ENCODE peak calls at places on chromosome 5, in five cellular contexts. S, X, G, P and K are unnamed samples.

GRCh38 chr5:117794847-117795246 is 1193.5 kb downstream of the DTWD2 start:
- DNase-seq in S (no peak), X (no peak), G (no peak), P (no peak), K (no peak)

GRCh38 chr5:94705427-94705826 is 87.0 kb downstream of the SLF1 start:
- DNase-seq in S (no peak), X (no peak), G (no peak), P (no peak), K (no peak)

GRCh38 chr5:113378960-113379541 is 55.7 kb downstream of the TSSK1B start:
- DNase-seq in S (peak; percentile 70), X (no peak), G (peak; percentile 86), P (peak; percentile 69), K (peak; percentile 60)

GRCh38 chr5:58274199-58274598 is 185.7 kb downstream of the PLK2 start:
- DNase-seq in S (no peak), X (no peak), G (no peak), P (no peak), K (no peak)

GRCh38 chr5:179732918-179733763 is 519 bp downstream of the MAML1 start:
- DNase-seq in S (peak; percentile 26), X (peak; percentile 69), G (peak; percentile 58), P (peak; percentile 6), K (peak; percentile 24)

GRCh38 chr5:53378590-53379247 is 101.7 kb upstream of the FST start:
- DNase-seq in S (no peak), X (no peak), G (no peak), P (no peak), K (no peak)

GRCh38 chr5:164013077-164013670 is 507.8 kb downstream of the MAT2B start:
- DNase-seq in S (peak; percentile 76), X (no peak), G (peak; percentile 89), P (peak; percentile 64), K (peak; percentile 24)

GRCh38 chr5:66701244-66701643 is 105.1 kb downstream of the MAST4 start:
- DNase-seq in S (peak; percentile 84), X (no peak), G (no peak), P (no peak), K (peak; percentile 32)

GRCh38 chr5:79070002-79070567 is 518 bp downstream of the BHMT2 start:
- DNase-seq in S (no peak), X (no peak), G (peak; percentile 30), P (no peak), K (no peak)

GRCh38 chr5:162683280-162683679 is 615.7 kb downstream of the GABRG2 start:
- DNase-seq in S (no peak), X (no peak), G (no peak), P (no peak), K (no peak)

GRCh38 chr5:16065810-16066209 is 113.8 kb downstream of the MARCHF11 start:
- DNase-seq in S (no peak), X (no peak), G (no peak), P (no peak), K (no peak)

GRCh38 chr5:136128416-136128935 is 4.2 kb upstream of the SMAD5 start:
- DNase-seq in S (no peak), X (no peak), G (no peak), P (peak; percentile 46), K (no peak)

GRCh38 chr5:98163796-98164493 is 609.5 kb upstream of the RGMB start:
- DNase-seq in S (no peak), X (no peak), G (no peak), P (no peak), K (no peak)

GRCh38 chr5:134101686-134102439 is 12.6 kb upstream of the TCF7 start:
- DNase-seq in S (peak; percentile 62), X (peak; percentile 82), G (peak; percentile 83), P (peak; percentile 74), K (peak; percentile 78)

GRCh38 chr5:139914218-139914807 is 118.7 kb downstream of the PSD2 start:
- DNase-seq in S (no peak), X (no peak), G (no peak), P (no peak), K (no peak)

GRCh38 chr5:178277866-178278265 is 45.3 kb upstream of the PHYKPL start:
- DNase-seq in S (no peak), X (no peak), G (no peak), P (no peak), K (no peak)

GRCh38 chr5:91206734-91207133 is 176.4 kb downstream of the ARRDC3 start:
- DNase-seq in S (no peak), X (no peak), G (no peak), P (no peak), K (no peak)

GRCh38 chr5:129419292-129419691 is 40.8 kb upstream of the ADAMTS19 start:
- DNase-seq in S (no peak), X (no peak), G (no peak), P (no peak), K (no peak)
- TF ChIP-seq CTCF in S (no peak), X (no peak), G (no peak), P (no peak), K (no peak)

DNA sequence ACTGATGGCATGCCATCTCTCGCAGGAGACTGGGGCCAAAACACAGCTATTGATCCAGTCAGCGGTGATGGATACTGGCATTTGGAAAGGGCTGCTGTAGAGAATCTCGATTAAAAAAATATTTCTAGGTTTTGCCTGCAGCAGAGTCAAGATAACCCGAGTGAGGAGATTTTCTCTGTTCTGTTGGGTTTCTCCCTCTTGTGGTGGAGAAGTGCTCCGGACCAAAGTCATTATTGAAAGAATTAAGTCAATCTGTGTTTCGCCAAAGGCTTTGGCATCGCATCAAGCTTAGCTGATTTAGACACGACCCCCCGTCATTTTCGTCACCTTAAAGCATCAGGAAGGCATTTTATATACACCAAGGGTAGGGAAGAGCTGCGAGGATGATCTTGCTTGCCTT is 97.2 kb upstream of the IRX2 start:
- DNase-seq in S (no peak), X (no peak), G (peak; percentile 62), P (no peak), K (no peak)
- TF ChIP-seq CTCF in S (peak; percentile 17), X (no peak), G (peak; percentile 35), P (peak; percentile 33), K (no peak)

DNA sequence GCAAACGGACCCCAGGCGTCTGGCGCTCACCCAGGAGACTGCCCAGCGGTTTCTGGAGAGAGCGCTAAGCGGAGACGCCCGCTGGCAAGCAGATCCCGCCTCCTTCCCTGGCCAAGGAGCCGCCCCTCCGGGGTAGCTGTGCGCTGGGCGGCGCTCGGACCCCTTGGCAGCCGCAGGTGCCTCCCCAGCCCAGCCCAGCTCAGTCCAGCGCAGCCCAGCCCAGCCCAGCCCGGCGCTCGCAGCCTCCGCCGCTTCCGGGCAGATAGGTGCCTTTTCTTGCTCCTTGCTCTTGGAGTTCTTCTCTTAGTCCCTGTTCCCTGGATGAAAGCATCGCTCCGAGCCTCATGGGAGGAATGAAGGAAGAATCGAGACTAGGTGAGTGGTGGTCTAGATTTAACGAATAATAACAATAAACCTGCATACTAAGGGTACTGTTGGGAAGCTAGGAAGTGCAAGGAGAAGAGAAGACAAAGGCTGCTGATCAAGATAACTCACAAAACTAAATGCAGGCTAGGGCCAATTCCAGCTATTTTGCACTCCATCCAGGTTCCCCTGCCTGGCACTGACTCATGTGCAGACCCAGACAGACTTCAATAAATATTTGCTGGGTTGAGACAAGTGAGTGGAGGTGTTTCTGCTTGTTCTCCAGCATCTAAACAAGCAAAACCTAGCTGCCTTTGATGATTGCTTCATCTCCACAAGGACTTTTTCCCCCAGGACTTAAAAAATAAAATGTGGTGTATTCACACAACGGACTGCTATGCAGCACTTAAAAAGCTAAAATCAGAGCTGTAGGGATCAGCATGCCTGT is at the start of gene STK32A:
- DNase-seq in S (peak; percentile 32), X (peak; percentile 92), G (peak; percentile 93), P (peak; percentile 89), K (no peak)
- TF ChIP-seq CTCF in S (no peak), X (no peak), G (peak; percentile 69), P (peak; percentile 63), K (no peak)

GRCh38 chr5:149684371-149684770 is 45.7 kb upstream of the PPARGC1B start:
- DNase-seq in S (no peak), X (no peak), G (no peak), P (no peak), K (no peak)

GRCh38 chr5:149681252-149681651 is 48.9 kb upstream of the PPARGC1B start:
- DNase-seq in S (no peak), X (no peak), G (no peak), P (no peak), K (no peak)

GRCh38 chr5:149681922-149682321 is 48.2 kb upstream of the PPARGC1B start:
- DNase-seq in S (no peak), X (no peak), G (no peak), P (no peak), K (no peak)

GRCh38 chr5:149680810-149681221 is 49.3 kb upstream of the PPARGC1B start:
- DNase-seq in S (no peak), X (peak; percentile 82), G (no peak), P (no peak), K (peak; percentile 85)

DNA sequence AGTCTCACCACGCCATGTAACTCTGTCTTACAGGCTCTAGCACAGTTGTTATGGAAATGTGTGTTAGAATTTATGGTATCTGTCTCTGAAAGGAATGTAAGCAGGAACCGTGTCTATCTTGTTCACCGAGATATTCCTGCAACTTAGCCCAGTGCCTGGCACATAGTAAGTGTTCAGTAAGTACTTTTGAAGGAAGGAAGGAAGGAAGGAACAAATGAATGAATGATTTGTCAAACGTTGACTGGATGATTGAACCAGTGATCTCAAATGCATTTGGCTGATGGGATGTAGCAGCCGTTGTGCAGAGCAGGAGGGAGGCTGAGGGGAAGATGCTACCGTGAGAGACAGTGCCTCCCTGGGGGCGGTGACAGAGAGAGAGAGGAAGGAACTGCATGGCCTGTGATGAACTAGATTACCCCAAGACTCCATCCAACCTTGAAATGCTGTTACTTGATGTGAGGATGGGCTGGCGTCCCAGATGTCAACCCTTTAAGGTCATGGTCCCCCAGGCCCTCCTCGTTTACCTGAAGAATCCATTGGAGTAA is 47.5 kb upstream of the PPARGC1B start:
- DNase-seq in S (no peak), X (no peak), G (no peak), P (no peak), K (no peak)
- TF ChIP-seq CTCF in S (no peak), X (no peak), G (no peak), P (no peak), K (no peak)

GRCh38 chr5:83528439-83528769 is 56.9 kb downstream of the VCAN start:
- DNase-seq in S (no peak), X (no peak), G (no peak), P (no peak), K (no peak)
- TF ChIP-seq CTCF in S (no peak), X (no peak), G (no peak), P (no peak), K (no peak)

DNA sequence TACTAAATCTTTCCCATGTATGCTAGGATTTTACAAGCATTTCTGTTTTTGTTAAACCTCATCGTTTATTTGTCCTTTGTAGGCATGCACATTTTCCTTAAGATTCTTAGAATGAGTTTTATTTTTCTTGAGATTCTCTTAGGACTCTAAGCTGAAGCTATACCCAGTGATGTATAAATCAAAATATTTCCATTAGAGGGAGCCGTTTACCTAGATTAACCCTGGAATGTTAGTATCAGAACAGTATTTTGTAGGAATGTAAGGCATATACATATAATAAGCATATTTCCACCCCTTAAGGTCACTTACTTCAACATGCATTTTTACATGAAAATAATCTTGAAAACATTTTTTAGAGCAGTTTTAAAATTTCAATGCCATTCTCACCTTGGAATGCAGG is 35.2 kb upstream of the FCHO2 start:
- DNase-seq in S (peak; percentile 15), X (no peak), G (peak; percentile 54), P (no peak), K (no peak)
- TF ChIP-seq CTCF in S (peak; percentile 28), X (peak; percentile 43), G (no peak), P (no peak), K (no peak)